ENCODE peak calls at places on chromosomes 12 and 14, in four cellular contexts. N, P, F and K are unnamed samples. For H3K4me1, the result is how much of the 10 kb centered on the place peaks cover.

GRCh38 chr12:85182699-85183098 is 97.3 kb upstream of the ALX1 start:
- DNase-seq in N (no peak), F (no peak), P (no peak), K (no peak)

GRCh38 chr14:67665886-67666285 is 8.5 kb downstream of the VTI1B start:
- DNase-seq in P (no peak), N (no peak), F (no peak), K (no peak)

GRCh38 chr14:102772781-102773570 is 4.3 kb upstream of the TRAF3 start:
- DNase-seq in P (no peak), N (no peak), F (no peak), K (peak)

GRCh38 chr14:104940526-104941150 is 16.0 kb downstream of the PLD4 start:
- DNase-seq in P (no peak), F (no peak), N (peak), K (no peak)

GRCh38 chr14:103500148-103500990 is 22.3 kb downstream of the CKB start:
- DNase-seq in N (peak), P (peak), F (peak), K (peak)

GRCh38 chr12:24111101-24111500 is 161.6 kb upstream of the SOX5 start:
- DNase-seq in F (no peak), P (no peak), N (no peak), K (no peak)

GRCh38 chr14:100281286-100282082 is 24.8 kb downstream of the SLC25A29 start:
- DNase-seq in N (no peak), F (no peak), P (no peak), K (no peak)

GRCh38 chr12:107322063-107322462 is 228.7 kb upstream of the CRY1 start:
- DNase-seq in N (no peak), P (no peak), F (no peak), K (no peak)

GRCh38 chr12:22307811-22308210 is 26.7 kb downstream of the ST8SIA1 start:
- DNase-seq in P (no peak), F (no peak), N (no peak), K (no peak)

GRCh38 chr12:6883683-6884082 is 10.6 kb upstream of the SPSB2 start:
- DNase-seq in F (no peak), N (no peak), P (no peak), K (no peak)

GRCh38 chr12:44851586-44851985 is 24.5 kb downstream of the NELL2 start:
- DNase-seq in F (no peak), P (no peak), N (no peak), K (no peak)
- H3K4me1 ChIP-seq in F (under half), P (under half), N (under half), K (under half)

DNA sequence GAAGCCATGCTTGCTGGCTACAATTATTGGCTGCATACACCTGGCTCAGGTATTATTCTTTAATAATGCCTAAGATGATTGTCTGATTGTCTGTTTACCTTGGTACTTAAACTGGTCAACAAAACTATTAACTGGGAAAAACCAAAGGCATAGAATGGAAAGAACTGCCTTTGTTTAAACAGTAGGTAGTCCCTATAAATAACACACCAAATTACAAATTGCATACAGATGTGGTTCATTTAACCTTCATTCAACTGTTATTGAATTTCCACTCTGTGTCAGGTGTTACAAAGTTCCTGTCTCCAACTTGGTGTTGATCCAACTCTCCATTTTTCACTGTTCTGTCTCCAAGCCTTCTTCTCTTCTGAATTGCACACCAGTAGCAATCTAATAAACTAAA is 79.8 kb upstream of the FSCB start:
- DNase-seq in N (no peak), F (no peak), P (no peak), K (no peak)
- TF ChIP-seq POLR2AphosphoS5 in N (no peak), F (no peak), P (no peak), K (no peak)

DNA sequence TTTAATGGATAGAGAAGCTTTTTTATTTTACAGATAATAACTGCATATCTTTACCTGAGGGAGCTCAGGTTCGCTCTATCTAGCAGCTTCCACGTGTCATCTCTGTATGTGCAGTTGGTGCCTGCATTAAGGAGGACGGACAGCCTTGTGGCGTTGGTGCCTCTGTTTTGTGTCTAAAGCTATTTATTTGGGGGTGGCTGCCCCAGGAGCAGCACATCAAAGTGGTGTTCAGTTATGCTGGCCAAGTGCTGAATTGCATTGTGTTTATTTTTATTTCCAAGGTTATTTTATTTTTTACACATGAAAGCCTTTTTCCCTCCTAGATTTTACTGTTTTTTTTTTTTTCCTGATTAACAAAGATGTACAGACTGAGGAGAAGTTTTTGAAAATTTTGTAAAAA is 59.7 kb downstream of the RASSF3 start:
- DNase-seq in P (no peak), F (no peak), N (no peak), K (no peak)
- H3K4me1 ChIP-seq in P (under half), F (half or more), N (half or more), K (half or more)

DNA sequence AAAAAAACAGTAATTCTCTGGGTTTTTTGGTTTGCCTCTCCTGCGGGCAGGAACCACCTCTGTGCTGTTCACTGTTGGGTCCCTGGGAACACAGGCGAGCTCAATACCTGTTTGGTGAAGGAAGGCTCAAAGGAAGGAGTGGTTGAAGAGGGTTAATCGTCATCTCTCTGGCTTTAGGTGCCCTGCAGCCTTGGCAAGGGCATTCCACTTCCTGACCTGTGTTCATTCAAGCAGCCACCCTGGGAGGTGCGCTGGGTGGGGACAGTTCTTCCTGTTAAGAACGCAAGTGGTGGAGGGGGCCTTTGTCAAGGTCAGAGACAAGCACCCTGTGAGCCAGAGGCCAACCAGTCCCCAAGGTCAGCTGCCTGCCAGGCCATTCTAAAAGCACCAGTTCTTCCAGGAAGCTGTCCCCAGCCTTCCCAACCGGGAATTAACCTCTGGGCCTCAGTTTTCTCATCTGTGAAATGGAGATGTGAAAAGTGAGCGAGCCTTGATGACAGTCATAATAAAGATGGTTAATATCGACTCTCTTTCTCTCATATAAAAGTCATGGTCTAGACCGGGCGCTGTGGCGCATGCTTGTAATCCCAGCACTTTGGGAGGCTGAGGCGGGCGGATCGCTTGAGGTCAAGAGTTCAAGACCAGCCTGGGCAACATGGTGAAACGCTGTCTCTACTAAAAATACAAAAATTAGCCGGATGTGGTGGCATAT is 6.3 kb downstream of the RHOF start:
- DNase-seq in F (no peak), P (no peak), N (no peak), K (peak)
- TF ChIP-seq POLR2AphosphoS5 in F (no peak), P (no peak), N (no peak), K (peak)